ENCODE peak calls at places on chromosome 9, in seven cellular contexts. One of them, this sample, is unnamed. For H3K27me3 and H3K36me3, the result is how much of the 10 kb centered on the place peaks cover.

GRCh38 chr9:137975936-137976565 is 98.5 kb downstream of the CACNA1B start:
- DNase-seq in aorta: peak
- DNase-seq in pancreas: no peak
- DNase-seq in left ventricle myocardium inferior: no peak
- DNase-seq in adrenal gland: no peak
- DNase-seq in heart right ventricle: no peak
- DNase-seq in CD8-positive, alpha-beta T cell: no peak
- DNase-seq in this sample: no peak

GRCh38 chr9:116998305-116998704 is 311.2 kb downstream of the TRIM32 start:
- DNase-seq in heart right ventricle: no peak
- DNase-seq in aorta: no peak
- DNase-seq in pancreas: no peak
- DNase-seq in CD8-positive, alpha-beta T cell: no peak
- DNase-seq in adrenal gland: no peak
- DNase-seq in left ventricle myocardium inferior: no peak
- DNase-seq in this sample: no peak

GRCh38 chr9:75788006-75788634 is 102.4 kb upstream of the PCSK5 start:
- DNase-seq in heart right ventricle: peak
- DNase-seq in CD8-positive, alpha-beta T cell: no peak
- DNase-seq in aorta: no peak
- DNase-seq in pancreas: no peak
- DNase-seq in left ventricle myocardium inferior: peak
- DNase-seq in adrenal gland: peak
- DNase-seq in this sample: peak

GRCh38 chr9:79477955-79478751 is 93.6 kb upstream of the TLE4 start:
- DNase-seq in adrenal gland: no peak
- DNase-seq in aorta: no peak
- DNase-seq in pancreas: no peak
- DNase-seq in CD8-positive, alpha-beta T cell: peak
- DNase-seq in heart right ventricle: no peak
- DNase-seq in left ventricle myocardium inferior: no peak
- DNase-seq in this sample: no peak

GRCh38 chr9:122816163-122816867 is 12.1 kb downstream of the PDCL start:
- DNase-seq in heart right ventricle: peak
- DNase-seq in aorta: no peak
- DNase-seq in CD8-positive, alpha-beta T cell: peak
- DNase-seq in left ventricle myocardium inferior: peak
- DNase-seq in pancreas: no peak
- DNase-seq in adrenal gland: no peak
- DNase-seq in this sample: no peak

GRCh38 chr9:70614786-70615565 is 200.5 kb upstream of the KLF9 start:
- DNase-seq in left ventricle myocardium inferior: no peak
- DNase-seq in aorta: no peak
- DNase-seq in adrenal gland: no peak
- DNase-seq in CD8-positive, alpha-beta T cell: no peak
- DNase-seq in heart right ventricle: peak
- DNase-seq in pancreas: no peak
- DNase-seq in this sample: no peak

GRCh38 chr9:90801175-90801506 is 478 bp upstream of the SYK start:
- DNase-seq in adrenal gland: no peak
- DNase-seq in pancreas: no peak
- DNase-seq in aorta: no peak
- DNase-seq in heart right ventricle: no peak
- DNase-seq in CD8-positive, alpha-beta T cell: no peak
- DNase-seq in left ventricle myocardium inferior: no peak
- DNase-seq in this sample: no peak

GRCh38 chr9:93207326-93207814 is 23.4 kb downstream of the WNK2 start:
- DNase-seq in left ventricle myocardium inferior: peak
- DNase-seq in pancreas: no peak
- DNase-seq in adrenal gland: no peak
- DNase-seq in aorta: peak
- DNase-seq in CD8-positive, alpha-beta T cell: no peak
- DNase-seq in heart right ventricle: peak
- DNase-seq in this sample: peak

GRCh38 chr9:5612187-5612535 is 16.7 kb upstream of the RIC1 start:
- DNase-seq in adrenal gland: no peak
- DNase-seq in pancreas: no peak
- DNase-seq in aorta: no peak
- DNase-seq in CD8-positive, alpha-beta T cell: no peak
- DNase-seq in left ventricle myocardium inferior: no peak
- DNase-seq in heart right ventricle: no peak
- DNase-seq in this sample: no peak

GRCh38 chr9:84773023-84773422 is 103.5 kb downstream of the NTRK2 start:
- DNase-seq in aorta: no peak
- DNase-seq in pancreas: no peak
- DNase-seq in left ventricle myocardium inferior: no peak
- DNase-seq in heart right ventricle: no peak
- DNase-seq in adrenal gland: no peak
- DNase-seq in CD8-positive, alpha-beta T cell: no peak
- DNase-seq in this sample: no peak

GRCh38 chr9:109150925-109151547 is 16.0 kb downstream of the FRRS1L start:
- DNase-seq in heart right ventricle: no peak
- DNase-seq in adrenal gland: no peak
- DNase-seq in left ventricle myocardium inferior: no peak
- DNase-seq in CD8-positive, alpha-beta T cell: no peak
- DNase-seq in aorta: no peak
- DNase-seq in pancreas: no peak
- DNase-seq in this sample: no peak

GRCh38 chr9:105993051-105993854 is 298.9 kb downstream of the TMEM38B start:
- DNase-seq in left ventricle myocardium inferior: no peak
- DNase-seq in aorta: no peak
- DNase-seq in pancreas: no peak
- DNase-seq in CD8-positive, alpha-beta T cell: no peak
- DNase-seq in adrenal gland: no peak
- DNase-seq in heart right ventricle: no peak
- DNase-seq in this sample: no peak

GRCh38 chr9:34403554-34404380 is 27.1 kb upstream of the MYORG start:
- DNase-seq in left ventricle myocardium inferior: peak
- DNase-seq in aorta: peak
- DNase-seq in heart right ventricle: peak
- DNase-seq in CD8-positive, alpha-beta T cell: peak
- DNase-seq in pancreas: peak
- DNase-seq in adrenal gland: peak
- DNase-seq in this sample: peak

GRCh38 chr9:114364528-114365041 is 23.2 kb downstream of the AKNA start:
- DNase-seq in CD8-positive, alpha-beta T cell: no peak
- DNase-seq in pancreas: no peak
- DNase-seq in adrenal gland: no peak
- DNase-seq in heart right ventricle: no peak
- DNase-seq in left ventricle myocardium inferior: no peak
- DNase-seq in aorta: peak
- DNase-seq in this sample: no peak

GRCh38 chr9:113436753-113437515 is 26.4 kb downstream of the C9orf43 start:
- DNase-seq in adrenal gland: no peak
- DNase-seq in CD8-positive, alpha-beta T cell: no peak
- DNase-seq in pancreas: no peak
- DNase-seq in left ventricle myocardium inferior: no peak
- DNase-seq in aorta: no peak
- DNase-seq in heart right ventricle: no peak
- DNase-seq in this sample: no peak

GRCh38 chr9:86487222-86487841 is 133.1 kb upstream of the TUT7 start:
- DNase-seq in heart right ventricle: no peak
- DNase-seq in left ventricle myocardium inferior: no peak
- DNase-seq in aorta: no peak
- DNase-seq in adrenal gland: no peak
- DNase-seq in pancreas: no peak
- DNase-seq in CD8-positive, alpha-beta T cell: no peak
- DNase-seq in this sample: no peak

GRCh38 chr9:72734631-72735030 is 213.2 kb downstream of the TMC1 start:
- DNase-seq in pancreas: no peak
- DNase-seq in heart right ventricle: no peak
- DNase-seq in CD8-positive, alpha-beta T cell: no peak
- DNase-seq in aorta: no peak
- DNase-seq in left ventricle myocardium inferior: no peak
- DNase-seq in adrenal gland: no peak
- DNase-seq in this sample: no peak

GRCh38 chr9:108442604-108443277 is 413.0 kb downstream of the ACTL7B start:
- DNase-seq in left ventricle myocardium inferior: no peak
- DNase-seq in heart right ventricle: no peak
- DNase-seq in adrenal gland: no peak
- DNase-seq in pancreas: no peak
- DNase-seq in CD8-positive, alpha-beta T cell: no peak
- DNase-seq in aorta: no peak
- DNase-seq in this sample: no peak

GRCh38 chr9:126806336-126806735 is 1.5 kb downstream of the ZBTB43 start:
- DNase-seq in adrenal gland: no peak
- DNase-seq in heart right ventricle: no peak
- DNase-seq in aorta: no peak
- DNase-seq in pancreas: no peak
- DNase-seq in CD8-positive, alpha-beta T cell: no peak
- DNase-seq in left ventricle myocardium inferior: no peak
- DNase-seq in this sample: no peak

GRCh38 chr9:120652902-120653301 is 61.4 kb downstream of the MEGF9 start:
- DNase-seq in heart right ventricle: no peak
- DNase-seq in adrenal gland: no peak
- DNase-seq in left ventricle myocardium inferior: no peak
- DNase-seq in CD8-positive, alpha-beta T cell: no peak
- DNase-seq in aorta: no peak
- DNase-seq in pancreas: no peak
- DNase-seq in this sample: no peak

GRCh38 chr9:107929439-107929838 is 439.9 kb upstream of the KLF4 start:
- DNase-seq in heart right ventricle: peak
- DNase-seq in aorta: no peak
- DNase-seq in left ventricle myocardium inferior: peak
- DNase-seq in adrenal gland: peak
- DNase-seq in pancreas: no peak
- DNase-seq in CD8-positive, alpha-beta T cell: no peak
- DNase-seq in this sample: no peak

GRCh38 chr9:121883281-121884056 is 209.6 kb downstream of the TTLL11 start:
- DNase-seq in left ventricle myocardium inferior: no peak
- DNase-seq in aorta: no peak
- DNase-seq in pancreas: no peak
- DNase-seq in CD8-positive, alpha-beta T cell: no peak
- DNase-seq in adrenal gland: peak
- DNase-seq in heart right ventricle: no peak
- DNase-seq in this sample: peak

GRCh38 chr9:107108367-107108766 is 174.7 kb upstream of the RAD23B start:
- DNase-seq in left ventricle myocardium inferior: no peak
- DNase-seq in CD8-positive, alpha-beta T cell: no peak
- DNase-seq in aorta: no peak
- DNase-seq in adrenal gland: no peak
- DNase-seq in pancreas: no peak
- DNase-seq in heart right ventricle: no peak
- DNase-seq in this sample: no peak

DNA sequence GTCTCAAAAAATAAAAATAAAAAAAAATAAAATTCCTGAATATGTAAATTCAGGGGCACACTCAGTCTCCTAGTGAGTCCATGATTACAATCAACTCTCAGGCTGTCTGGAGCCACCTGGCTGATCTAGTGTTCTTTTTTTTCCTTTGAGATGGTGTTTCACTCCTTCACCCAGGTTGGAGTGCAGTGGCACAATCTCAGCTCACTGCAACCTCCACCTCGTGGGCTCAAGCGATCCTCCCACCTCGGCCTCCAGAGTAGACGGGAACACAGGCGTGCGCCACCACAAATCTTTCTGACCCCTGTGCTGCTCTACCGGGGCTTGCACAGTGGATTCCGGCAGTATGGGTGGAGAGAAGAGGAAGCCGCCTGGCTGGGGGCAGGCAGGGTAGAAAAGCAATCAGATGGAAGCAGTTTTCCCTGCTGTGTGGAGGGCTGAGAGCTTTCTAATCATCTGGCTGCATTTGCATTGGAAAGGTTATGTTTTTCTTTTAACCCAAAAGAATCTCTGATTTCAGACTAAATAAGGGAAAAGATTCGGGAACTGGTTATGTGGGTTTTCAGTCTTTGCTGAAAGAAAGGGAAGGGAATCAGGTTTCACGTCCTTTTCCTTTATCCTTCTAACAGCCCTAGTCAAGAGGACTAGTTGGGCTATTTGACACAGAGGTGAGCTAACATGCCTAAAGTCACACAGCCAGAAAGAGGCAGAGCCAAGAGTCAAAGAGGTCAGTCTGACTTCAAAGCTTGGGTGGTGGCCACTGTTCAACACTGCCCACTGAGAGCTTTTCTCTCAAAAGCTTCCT is 26.3 kb upstream of the CORO2A start:
- DNase-seq in adrenal gland: no peak
- DNase-seq in left ventricle myocardium inferior: no peak
- DNase-seq in pancreas: no peak
- DNase-seq in CD8-positive, alpha-beta T cell: no peak
- DNase-seq in heart right ventricle: no peak
- DNase-seq in aorta: no peak
- DNase-seq in this sample: no peak
- H3K27me3 ChIP-seq in adrenal gland: under half
- H3K27me3 ChIP-seq in left ventricle myocardium inferior: under half
- H3K27me3 ChIP-seq in pancreas: under half
- H3K27me3 ChIP-seq in CD8-positive, alpha-beta T cell: under half
- H3K27me3 ChIP-seq in heart right ventricle: under half
- H3K27me3 ChIP-seq in aorta: under half
- H3K27me3 ChIP-seq in this sample: under half

GRCh38 chr9:2833096-2833495 is 10.8 kb downstream of the PUM3 start:
- DNase-seq in adrenal gland: no peak
- DNase-seq in aorta: no peak
- DNase-seq in CD8-positive, alpha-beta T cell: no peak
- DNase-seq in pancreas: no peak
- DNase-seq in left ventricle myocardium inferior: no peak
- DNase-seq in heart right ventricle: no peak
- DNase-seq in this sample: no peak
- H3K36me3 ChIP-seq in adrenal gland: under half
- H3K36me3 ChIP-seq in aorta: under half
- H3K36me3 ChIP-seq in CD8-positive, alpha-beta T cell: half or more
- H3K36me3 ChIP-seq in pancreas: under half
- H3K36me3 ChIP-seq in left ventricle myocardium inferior: half or more
- H3K36me3 ChIP-seq in heart right ventricle: half or more
- H3K36me3 ChIP-seq in this sample: half or more

GRCh38 chr9:133525677-133526076 is 918 bp upstream of the MYMK start:
- DNase-seq in left ventricle myocardium inferior: no peak
- DNase-seq in pancreas: peak
- DNase-seq in adrenal gland: no peak
- DNase-seq in CD8-positive, alpha-beta T cell: no peak
- DNase-seq in heart right ventricle: peak
- DNase-seq in aorta: no peak
- DNase-seq in this sample: no peak
- H3K27me3 ChIP-seq in left ventricle myocardium inferior: under half
- H3K27me3 ChIP-seq in pancreas: under half
- H3K27me3 ChIP-seq in adrenal gland: under half
- H3K27me3 ChIP-seq in CD8-positive, alpha-beta T cell: under half
- H3K27me3 ChIP-seq in heart right ventricle: under half
- H3K27me3 ChIP-seq in aorta: under half
- H3K27me3 ChIP-seq in this sample: under half

GRCh38 chr9:78386746-78387145 is 89.8 kb downstream of the PSAT1 start:
- DNase-seq in adrenal gland: no peak
- DNase-seq in CD8-positive, alpha-beta T cell: no peak
- DNase-seq in heart right ventricle: no peak
- DNase-seq in aorta: no peak
- DNase-seq in pancreas: no peak
- DNase-seq in left ventricle myocardium inferior: no peak
- DNase-seq in this sample: no peak
- H3K36me3 ChIP-seq in adrenal gland: under half
- H3K36me3 ChIP-seq in CD8-positive, alpha-beta T cell: under half
- H3K36me3 ChIP-seq in heart right ventricle: under half
- H3K36me3 ChIP-seq in aorta: under half
- H3K36me3 ChIP-seq in pancreas: under half
- H3K36me3 ChIP-seq in left ventricle myocardium inferior: under half
- H3K36me3 ChIP-seq in this sample: under half

GRCh38 chr9:134525070-134525815 is 116.4 kb upstream of the COL5A1 start:
- DNase-seq in pancreas: no peak
- DNase-seq in aorta: peak
- DNase-seq in adrenal gland: no peak
- DNase-seq in CD8-positive, alpha-beta T cell: no peak
- DNase-seq in left ventricle myocardium inferior: no peak
- DNase-seq in heart right ventricle: no peak
- DNase-seq in this sample: no peak
- H3K27me3 ChIP-seq in pancreas: under half
- H3K27me3 ChIP-seq in aorta: under half
- H3K27me3 ChIP-seq in adrenal gland: under half
- H3K27me3 ChIP-seq in CD8-positive, alpha-beta T cell: under half
- H3K27me3 ChIP-seq in left ventricle myocardium inferior: half or more
- H3K27me3 ChIP-seq in heart right ventricle: under half
- H3K27me3 ChIP-seq in this sample: under half

GRCh38 chr9:129013674-129014073 is 14.5 kb downstream of the SH3GLB2 start:
- DNase-seq in adrenal gland: no peak
- DNase-seq in pancreas: no peak
- DNase-seq in CD8-positive, alpha-beta T cell: no peak
- DNase-seq in left ventricle myocardium inferior: no peak
- DNase-seq in aorta: no peak
- DNase-seq in heart right ventricle: no peak
- DNase-seq in this sample: no peak
- H3K36me3 ChIP-seq in adrenal gland: under half
- H3K36me3 ChIP-seq in pancreas: under half
- H3K36me3 ChIP-seq in CD8-positive, alpha-beta T cell: under half
- H3K36me3 ChIP-seq in left ventricle myocardium inferior: half or more
- H3K36me3 ChIP-seq in aorta: under half
- H3K36me3 ChIP-seq in heart right ventricle: half or more
- H3K36me3 ChIP-seq in this sample: under half